ENCODE peak calls at places on chromosomes 6 and 20, in five cellular contexts. O is Peyer's patch, H is prostate gland, W is body of pancreas, S is suprapubic skin. C is an unnamed sample.

GRCh38 chr6:11497881-11498280 is 39.7 kb upstream of the TMEM170B start:
- DNase-seq in W (no peak), O (no peak), H (no peak), S (no peak), C (no peak)

GRCh38 chr20:62031462-62032092 is 34.1 kb downstream of the TAF4 start:
- DNase-seq in O (no peak), W (no peak), S (no peak), H (no peak), C (peak)

GRCh38 chr6:139519571-139520031 is 145.2 kb upstream of the CITED2 start:
- DNase-seq in W (no peak), S (no peak), H (no peak), O (no peak), C (no peak)

GRCh38 chr6:81590314-81590691 is 162.2 kb downstream of the TENT5A start:
- DNase-seq in S (no peak), O (no peak), H (no peak), W (no peak), C (no peak)

GRCh38 chr6:97917369-97917768 is 634.4 kb upstream of the MMS22L start:
- DNase-seq in W (no peak), H (no peak), S (no peak), O (no peak), C (no peak)

GRCh38 chr20:4509825-4510522 is 211.7 kb upstream of the PRND start:
- DNase-seq in S (no peak), H (no peak), O (no peak), W (no peak), C (no peak)

GRCh38 chr6:127069659-127070279 is 48.7 kb upstream of the RSPO3 start:
- DNase-seq in W (no peak), H (no peak), O (no peak), S (no peak), C (no peak)

GRCh38 chr6:83125425-83125824 is 58.0 kb downstream of the DOP1A start:
- DNase-seq in O (no peak), W (no peak), H (no peak), S (no peak), C (no peak)

GRCh38 chr6:43435682-43436437 is 8.5 kb downstream of the ABCC10 start:
- DNase-seq in S (no peak), W (no peak), H (no peak), O (no peak), C (no peak)

GRCh38 chr6:47414517-47415167 is 62.9 kb upstream of the CD2AP start:
- DNase-seq in S (no peak), H (peak), W (peak), O (no peak), C (no peak)

GRCh38 chr6:147782302-147782701 is 273.8 kb downstream of the SAMD5 start:
- DNase-seq in W (no peak), H (no peak), S (no peak), O (no peak), C (no peak)

GRCh38 chr6:150189176-150189575 is 46.3 kb downstream of the PPP1R14C start:
- DNase-seq in H (no peak), W (no peak), O (no peak), S (no peak), C (no peak)

GRCh38 chr20:10978713-10979112 is 304.9 kb upstream of the JAG1 start:
- DNase-seq in O (no peak), H (no peak), S (no peak), W (no peak), C (no peak)

GRCh38 chr6:6583836-6584235 is 4.7 kb upstream of the LY86 start:
- DNase-seq in H (no peak), S (no peak), O (no peak), W (no peak), C (no peak)

GRCh38 chr20:4867036-4867435 is 134.3 kb downstream of the SLC23A2 start:
- DNase-seq in W (no peak), H (no peak), O (no peak), S (no peak), C (no peak)

GRCh38 chr6:103177800-103178199 is 1681.9 kb downstream of the HACE1 start:
- DNase-seq in O (no peak), H (no peak), W (no peak), S (no peak), C (no peak)

GRCh38 chr6:52662031-52662430 is 8.9 kb upstream of the TMEM14A start:
- DNase-seq in W (no peak), S (no peak), H (no peak), O (no peak), C (no peak)

GRCh38 chr6:70131528-70131927 is 171.4 kb downstream of the COL9A1 start:
- DNase-seq in W (no peak), O (no peak), S (no peak), H (no peak), C (no peak)

GRCh38 chr20:38241201-38241600 is 19.3 kb downstream of the KIAA1755 start:
- DNase-seq in S (no peak), W (no peak), H (no peak), O (no peak), C (no peak)

GRCh38 chr20:25389381-25389857 is 1.2 kb downstream of the ABHD12 start:
- DNase-seq in H (no peak), O (no peak), S (no peak), W (peak), C (no peak)

GRCh38 chr6:85166106-85166505 is 283.8 kb upstream of the NT5E start:
- DNase-seq in W (no peak), H (no peak), O (no peak), S (no peak), C (no peak)

GRCh38 chr20:20491784-20492145 is 123.9 kb downstream of the INSM1 start:
- DNase-seq in O (no peak), S (no peak), W (no peak), H (no peak), C (no peak)

GRCh38 chr20:58988565-58988882 is 7.5 kb downstream of the NELFCD start:
- DNase-seq in H (no peak), O (no peak), W (no peak), S (no peak), C (peak)

GRCh38 chr6:168640738-168641137 is 199.8 kb downstream of the SMOC2 start:
- DNase-seq in S (no peak), O (no peak), H (no peak), W (no peak), C (no peak)

GRCh38 chr6:157095569-157095968 is 227.8 kb downstream of the TMEM242 start:
- DNase-seq in O (no peak), S (no peak), W (no peak), H (no peak), C (no peak)

GRCh38 chr20:61043681-61044080 is 208.4 kb upstream of the CDH4 start:
- DNase-seq in H (no peak), W (no peak), S (no peak), O (no peak), C (no peak)

DNA sequence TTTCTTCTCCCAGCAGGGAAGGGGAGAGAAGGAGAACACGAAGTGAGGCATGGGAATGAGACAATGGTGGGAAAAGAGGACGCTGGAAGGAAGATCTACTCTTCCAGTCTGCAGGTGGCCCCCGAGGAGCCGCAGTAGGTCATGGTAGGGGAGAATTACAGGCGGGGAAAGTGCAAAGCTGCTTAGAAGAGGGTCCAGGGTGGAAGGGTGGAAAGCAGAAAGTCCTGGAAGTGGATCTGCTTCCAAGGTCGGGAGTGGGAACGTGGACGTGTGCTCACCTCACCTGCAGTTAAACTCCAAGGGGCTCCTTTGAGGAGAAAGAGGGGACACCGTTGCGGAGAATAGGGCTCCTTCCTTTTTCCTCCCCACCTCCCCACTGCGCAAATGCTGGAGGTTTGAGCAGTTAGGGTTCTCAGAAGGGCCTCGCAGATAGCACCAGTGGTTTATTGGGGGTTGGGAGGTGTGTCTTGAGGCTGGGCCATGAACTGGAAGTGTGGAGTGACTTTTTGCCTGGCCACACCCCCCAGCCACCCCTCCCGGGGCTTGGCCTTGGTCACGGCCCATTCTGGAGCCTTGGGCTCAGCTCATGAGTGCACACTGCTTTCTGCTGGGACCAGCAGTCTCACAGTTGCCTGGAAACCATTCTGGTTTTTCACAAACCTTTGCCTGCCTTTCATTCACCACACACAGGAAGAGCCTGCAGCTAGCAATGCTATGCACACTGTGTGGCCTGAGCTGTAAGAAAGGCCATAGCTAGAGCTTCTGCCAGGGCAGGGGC is 100.4 kb upstream of the MLN start:
- DNase-seq in W (peak), H (no peak), S (no peak), O (peak), C (no peak)
- TF ChIP-seq POLR2A in W (no peak), H (no peak), S (no peak), O (no peak), C (no peak)

GRCh38 chr6:35392111-35392702 is 49.8 kb downstream of the PPARD start:
- DNase-seq in H (peak), S (peak), O (no peak), W (peak), C (peak)
- TF ChIP-seq POLR2A in H (no peak), S (no peak), O (no peak), W (no peak), C (no peak)

GRCh38 chr6:13985663-13986325 is 61.0 kb downstream of the RNF182 start:
- DNase-seq in S (no peak), O (no peak), H (no peak), W (no peak), C (no peak)
- TF ChIP-seq POLR2A in S (no peak), O (no peak), H (no peak), W (no peak), C (no peak)

DNA sequence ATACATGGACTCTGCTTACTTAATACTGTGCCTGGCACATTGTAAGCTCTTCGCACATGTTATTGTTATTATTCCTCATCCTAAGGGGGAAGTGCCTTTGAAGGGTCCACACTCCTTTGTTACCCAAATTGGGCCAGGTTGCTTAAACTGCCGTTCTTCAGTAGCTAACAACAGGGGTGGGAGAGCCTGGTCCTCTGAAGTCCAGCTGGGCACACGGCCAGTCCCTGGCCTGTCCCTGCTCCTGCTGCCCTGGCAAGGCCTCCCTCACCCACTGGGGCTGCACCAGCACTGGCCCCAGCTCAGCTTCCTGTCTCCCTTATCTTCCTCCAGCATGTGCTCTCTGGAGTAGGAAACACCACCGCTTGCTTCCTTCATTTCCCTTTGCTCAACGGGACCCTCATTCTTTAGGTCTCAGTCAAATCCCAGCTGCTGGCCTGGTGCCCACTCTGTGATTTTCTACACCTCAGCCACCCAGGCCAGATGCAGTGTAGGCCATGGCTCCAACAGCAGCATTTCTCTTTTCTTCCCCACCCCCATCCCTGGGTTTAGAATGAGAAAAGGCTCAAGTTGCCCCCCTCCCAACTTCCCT is 5.5 kb upstream of the PROCR start:
- DNase-seq in W (no peak), S (no peak), O (no peak), H (no peak), C (peak)
- TF ChIP-seq POLR2A in W (no peak), S (no peak), O (no peak), H (no peak), C (no peak)

GRCh38 chr6:91144161-91144560 is 557.3 kb upstream of the MAP3K7 start:
- DNase-seq in O (no peak), W (no peak), H (no peak), S (no peak), C (no peak)

GRCh38 chr6:91137286-91137685 is 550.4 kb upstream of the MAP3K7 start:
- DNase-seq in H (no peak), O (no peak), S (no peak), W (no peak), C (no peak)

GRCh38 chr6:91142154-91142553 is 555.3 kb upstream of the MAP3K7 start:
- DNase-seq in O (no peak), W (no peak), S (no peak), H (no peak), C (no peak)

GRCh38 chr6:91135406-91135805 is 548.5 kb upstream of the MAP3K7 start:
- DNase-seq in O (no peak), W (no peak), S (no peak), H (no peak), C (no peak)

GRCh38 chr6:91141352-91141751 is 554.5 kb upstream of the MAP3K7 start:
- DNase-seq in W (no peak), O (no peak), S (no peak), H (no peak), C (no peak)
- TF ChIP-seq POLR2A in W (no peak), O (no peak), S (no peak), H (no peak), C (no peak)

GRCh38 chr20:46402236-46402886 is 4.1 kb downstream of the ELMO2 start:
- DNase-seq in O (no peak), H (no peak), S (no peak), W (no peak), C (no peak)

GRCh38 chr20:46406986-46407670 is 713 bp upstream of the ELMO2 start:
- DNase-seq in S (peak), W (peak), H (peak), O (peak), C (peak)

GRCh38 chr20:46408281-46408731 is 1.9 kb upstream of the ELMO2 start:
- DNase-seq in O (no peak), H (no peak), S (no peak), W (no peak), C (no peak)

GRCh38 chr20:46407671-46407996 is 1.2 kb upstream of the ELMO2 start:
- DNase-seq in O (no peak), S (no peak), H (no peak), W (peak), C (no peak)

GRCh38 chr20:46406200-46406985 is at the start of gene ELMO2:
- DNase-seq in S (peak), W (peak), O (peak), H (peak), C (peak)
- TF ChIP-seq POLR2A in S (peak), W (no peak), O (no peak), H (peak), C (peak)

GRCh38 chr6:88761237-88762031 is 202.0 kb downstream of the RNGTT start:
- DNase-seq in S (no peak), W (no peak), H (no peak), O (no peak), C (no peak)
- TF ChIP-seq POLR2A in S (no peak), W (no peak), H (no peak), O (no peak), C (no peak)

C was measured in upper lobe of left lung.